ENCODE peak calls at places on chromosomes 13 and 19, in eight cellular contexts. K is heart left ventricle; T is lower leg skin; H is cardiac fibroblast; Z is IMR-90; M is neural progenitor cell; G is effector memory CD4-positive, alpha-beta T cell; J is AG09309. I is an unnamed sample.
A peak's percentile ranks its signal among the peaks of the same experiment; 100 is the strongest.

GRCh38 chr19:30029721-30030510 is 87.9 kb downstream of the URI1 start:
- DNase-seq in K (no peak), T (no peak), H (no peak), Z (peak; percentile 56), M (no peak), G (no peak), J (peak; percentile 52), I (peak; percentile 57)

GRCh38 chr19:54137913-54138776 is 583 bp downstream of the CNOT3 start:
- DNase-seq in K (no peak), T (no peak), H (no peak), Z (no peak), M (peak; percentile 75), G (peak; percentile 43), J (no peak), I (no peak)

GRCh38 chr19:6352381-6353165 is 8.8 kb upstream of the CLPP start:
- DNase-seq in K (no peak), T (no peak), H (no peak), Z (no peak), M (no peak), G (no peak), J (no peak), I (no peak)

GRCh38 chr19:13604902-13605586 is 98.8 kb upstream of the CACNA1A start:
- DNase-seq in K (no peak), T (no peak), H (no peak), Z (no peak), M (no peak), G (no peak), J (no peak), I (no peak)

GRCh38 chr19:53237114-53237777 is 17.4 kb downstream of the ZNF677 start:
- DNase-seq in K (no peak), T (no peak), H (no peak), Z (no peak), M (no peak), G (no peak), J (no peak), I (no peak)

GRCh38 chr13:40792284-40793051 is 3.1 kb downstream of the SLC25A15 start:
- DNase-seq in K (no peak), T (no peak), H (no peak), Z (no peak), M (no peak), G (no peak), J (no peak), I (no peak)

GRCh38 chr13:113938716-113939115 is 35.2 kb downstream of the C13orf46 start:
- DNase-seq in K (no peak), T (no peak), H (peak; percentile 40), Z (no peak), M (no peak), G (no peak), J (no peak), I (no peak)

GRCh38 chr13:44816701-44817684 is 172.3 kb downstream of the NUFIP1 start:
- DNase-seq in K (no peak), T (no peak), H (no peak), Z (peak; percentile 49), M (no peak), G (no peak), J (no peak), I (no peak)

GRCh38 chr13:30364876-30365275 is 57.4 kb upstream of the UBE2L5 start:
- DNase-seq in K (no peak), T (no peak), H (peak; percentile 57), Z (peak; percentile 48), M (no peak), G (no peak), J (no peak), I (no peak)

GRCh38 chr13:59689057-59689456 is 474.7 kb downstream of the DIAPH3 start:
- DNase-seq in K (no peak), T (no peak), H (no peak), Z (no peak), M (peak; percentile 52), G (no peak), J (no peak), I (no peak)

GRCh38 chr13:45219123-45219891 is 18.5 kb upstream of the KCTD4 start:
- DNase-seq in K (no peak), T (no peak), H (no peak), Z (no peak), M (no peak), G (no peak), J (no peak), I (no peak)

GRCh38 chr13:101624981-101625380 is 172.5 kb downstream of the ITGBL1 start:
- DNase-seq in K (no peak), T (no peak), H (no peak), Z (no peak), M (no peak), G (no peak), J (no peak), I (no peak)

GRCh38 chr13:62544928-62545327 is 1129.3 kb upstream of the PCDH20 start:
- DNase-seq in K (no peak), T (no peak), H (no peak), Z (no peak), M (no peak), G (no peak), J (no peak), I (no peak)

GRCh38 chr13:31355001-31355400 is 155.2 kb downstream of the B3GLCT start:
- DNase-seq in K (no peak), T (no peak), H (no peak), Z (no peak), M (no peak), G (no peak), J (no peak), I (no peak)

GRCh38 chr13:114019367-114019766 is 45.5 kb upstream of the C13orf46 start:
- DNase-seq in K (no peak), T (no peak), H (no peak), Z (no peak), M (peak; percentile 17), G (peak; percentile 47), J (no peak), I (no peak)

GRCh38 chr13:43878897-43879322 is 630 bp downstream of the CCDC122 start:
- DNase-seq in K (peak; percentile 86), T (peak; percentile 70), H (peak; percentile 79), Z (peak; percentile 81), M (peak; percentile 71), G (peak; percentile 36), J (peak; percentile 45), I (peak; percentile 53)

GRCh38 chr13:34822681-34823080 is 119.4 kb upstream of the NBEA start:
- DNase-seq in K (no peak), T (no peak), H (no peak), Z (no peak), M (no peak), G (no peak), J (no peak), I (no peak)

GRCh38 chr19:49427339-49427738 is 2.2 kb downstream of the GFY start:
- DNase-seq in K (peak; percentile 13), T (no peak), H (no peak), Z (no peak), M (no peak), G (no peak), J (no peak), I (no peak)

GRCh38 chr13:108226184-108226583 is 8.0 kb downstream of the ABHD13 start:
- DNase-seq in K (no peak), T (no peak), H (peak; percentile 3), Z (no peak), M (no peak), G (no peak), J (no peak), I (no peak)

GRCh38 chr19:11073568-11073967 is 15.7 kb upstream of the LDLR start:
- DNase-seq in K (no peak), T (no peak), H (no peak), Z (no peak), M (no peak), G (no peak), J (no peak), I (no peak)

GRCh38 chr19:1168877-1169791 is 4.9 kb downstream of the SBNO2 start:
- DNase-seq in K (no peak), T (no peak), H (peak; percentile 62), Z (peak; percentile 85), M (no peak), G (no peak), J (no peak), I (no peak)
- H3K4me3 ChIP-seq in K (no peak overlapping the region), T (no peak overlapping the region), H (peak overlapping the region; percentile 34), Z (peak overlapping the region; percentile 33), M (no peak overlapping the region), G (no peak overlapping the region), J (no peak overlapping the region), I (peak overlapping the region; percentile 24)

DNA sequence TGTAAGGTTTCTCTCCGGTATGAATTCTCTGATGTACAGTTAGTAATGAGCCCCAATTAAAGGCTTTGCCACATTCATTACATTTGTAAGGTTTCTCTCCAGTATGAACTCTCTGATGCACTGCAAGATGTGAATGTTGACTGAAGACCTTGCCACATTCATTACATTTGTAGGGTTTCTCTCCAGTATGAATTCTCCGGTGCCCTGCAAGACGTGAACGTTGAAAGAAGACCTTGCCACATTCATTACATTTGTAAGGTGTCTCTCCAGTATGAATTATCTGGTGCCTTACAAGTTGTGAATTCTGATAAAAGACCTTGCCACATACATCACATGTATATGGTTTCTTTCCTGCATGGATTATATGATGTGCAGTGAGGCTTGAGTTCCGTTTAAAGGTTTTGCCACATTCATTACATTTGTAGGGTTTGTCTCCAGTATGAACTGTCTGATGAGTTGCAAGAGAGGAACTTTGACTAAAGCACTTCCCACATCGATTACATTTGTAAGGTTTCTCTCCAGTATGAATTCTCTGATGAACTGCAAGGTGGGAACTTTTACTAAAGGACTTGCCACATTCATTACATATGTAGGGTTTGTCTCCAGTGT is 17.7 kb upstream of the ZNF432 start:
- DNase-seq in K (no peak), T (no peak), H (no peak), Z (no peak), M (no peak), G (no peak), J (no peak), I (no peak)
- H3K4me3 ChIP-seq in K (no peak overlapping the region), T (no peak overlapping the region), H (no peak overlapping the region), Z (no peak overlapping the region), M (no peak overlapping the region), G (peak overlapping the region; percentile 20), J (no peak overlapping the region), I (no peak overlapping the region)

DNA sequence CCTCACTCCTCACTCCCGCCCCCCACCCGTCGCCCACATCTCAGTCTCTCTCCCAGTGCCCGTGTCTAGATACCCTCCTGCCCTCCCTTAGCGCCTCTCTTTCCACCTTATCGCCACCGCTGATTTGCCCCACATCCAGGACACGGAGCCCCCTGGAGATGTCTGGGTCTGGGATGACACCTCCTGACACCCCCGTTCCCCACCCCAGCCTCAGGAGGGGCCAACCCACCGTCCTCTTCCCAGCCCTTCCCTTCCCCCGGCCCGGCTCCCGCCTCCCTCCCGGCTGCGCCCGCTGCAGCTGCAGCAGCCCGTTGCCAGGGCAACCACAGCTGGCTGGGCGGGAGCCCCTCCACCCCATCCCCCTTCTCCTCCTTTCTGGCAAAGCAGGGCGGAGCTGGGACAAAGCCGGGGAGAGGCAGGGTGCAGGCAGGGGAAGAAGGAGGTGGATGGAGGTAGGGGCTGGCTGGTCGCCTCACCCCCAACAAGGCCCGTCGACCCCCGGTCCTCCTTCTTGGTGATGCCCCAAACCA is 13.5 kb downstream of the DPF1 start:
- DNase-seq in K (peak; percentile 77), T (no peak), H (peak; percentile 42), Z (peak; percentile 28), M (peak; percentile 97), G (no peak), J (no peak), I (no peak)
- H3K4me3 ChIP-seq in K (no peak overlapping the region), T (no peak overlapping the region), H (no peak overlapping the region), Z (no peak overlapping the region), M (peak overlapping the region; percentile 46), G (no peak overlapping the region), J (no peak overlapping the region), I (no peak overlapping the region)

DNA sequence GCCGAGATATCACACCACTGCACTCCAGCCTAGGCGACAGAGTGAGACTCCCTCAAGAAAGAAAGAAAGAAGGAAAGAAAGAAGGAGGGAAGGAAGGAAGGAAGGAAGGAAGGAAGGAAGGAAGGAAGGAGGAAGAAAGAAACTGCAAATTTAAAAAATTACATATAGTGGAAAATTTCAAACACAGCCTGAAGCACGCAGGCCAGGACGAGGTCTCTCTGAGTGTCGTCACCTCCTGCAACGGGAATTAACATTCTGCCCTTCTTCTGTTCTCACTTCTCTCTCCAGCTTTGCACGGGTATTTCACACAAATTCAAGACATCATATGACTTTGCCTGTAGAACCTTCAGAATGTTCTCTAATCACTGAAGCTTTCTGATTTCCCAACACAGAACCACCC is 108.2 kb downstream of the GNG7 start:
- DNase-seq in K (no peak), T (no peak), H (no peak), Z (no peak), M (no peak), G (no peak), J (no peak), I (no peak)
- H3K4me3 ChIP-seq in K (no peak overlapping the region), T (no peak overlapping the region), H (no peak overlapping the region), Z (no peak overlapping the region), M (no peak overlapping the region), G (no peak overlapping the region), J (no peak overlapping the region), I (no peak overlapping the region)

I was measured in astrocyte of the cerebellum.